ENCODE peak calls at places on chromosomes 5 and 9, in four cellular contexts. One of them, this sample, is unnamed.

GRCh38 chr5:128782446-128782845 is 182.8 kb upstream of the SLC27A6 start:
- DNase-seq in esophagus squamous epithelium: no peak
- DNase-seq in mesothelial cell of epicardium: no peak
- DNase-seq in GM20000: no peak
- DNase-seq in this sample: no peak

GRCh38 chr5:80592761-80593160 is 22.7 kb upstream of the ANKRD34B start:
- DNase-seq in esophagus squamous epithelium: no peak
- DNase-seq in mesothelial cell of epicardium: no peak
- DNase-seq in GM20000: no peak
- DNase-seq in this sample: no peak

GRCh38 chr5:99814311-99815063 is 720.7 kb upstream of the FAM174A start:
- DNase-seq in esophagus squamous epithelium: no peak
- DNase-seq in mesothelial cell of epicardium: no peak
- DNase-seq in GM20000: no peak
- DNase-seq in this sample: no peak

GRCh38 chr5:177526791-177527190 is 10.0 kb upstream of the DDX41 start:
- DNase-seq in esophagus squamous epithelium: no peak
- DNase-seq in mesothelial cell of epicardium: no peak
- DNase-seq in GM20000: no peak
- DNase-seq in this sample: no peak

GRCh38 chr9:127113540-127113928 is 8.9 kb downstream of the ANGPTL2 start:
- DNase-seq in esophagus squamous epithelium: no peak
- DNase-seq in mesothelial cell of epicardium: no peak
- DNase-seq in GM20000: no peak
- DNase-seq in this sample: no peak

GRCh38 chr5:181241393-181241975 is 2.2 kb downstream of the RACK1 start:
- DNase-seq in esophagus squamous epithelium: no peak
- DNase-seq in mesothelial cell of epicardium: no peak
- DNase-seq in GM20000: peak
- DNase-seq in this sample: peak

GRCh38 chr9:113488490-113488889 is 25.0 kb downstream of the RGS3 start:
- DNase-seq in esophagus squamous epithelium: no peak
- DNase-seq in mesothelial cell of epicardium: no peak
- DNase-seq in GM20000: no peak
- DNase-seq in this sample: no peak

GRCh38 chr5:18975624-18976023 is 1012.4 kb downstream of the CDH18 start:
- DNase-seq in esophagus squamous epithelium: no peak
- DNase-seq in mesothelial cell of epicardium: no peak
- DNase-seq in GM20000: no peak
- DNase-seq in this sample: no peak

GRCh38 chr9:109448223-109448622 is 49.9 kb downstream of the PTPN3 start:
- DNase-seq in esophagus squamous epithelium: no peak
- DNase-seq in mesothelial cell of epicardium: no peak
- DNase-seq in GM20000: no peak
- DNase-seq in this sample: no peak

GRCh38 chr9:98851730-98852462 is 44.4 kb downstream of the GALNT12 start:
- DNase-seq in esophagus squamous epithelium: no peak
- DNase-seq in mesothelial cell of epicardium: no peak
- DNase-seq in GM20000: no peak
- DNase-seq in this sample: no peak

GRCh38 chr5:44814761-44815160 is 6.0 kb downstream of the MRPS30 start:
- DNase-seq in esophagus squamous epithelium: no peak
- DNase-seq in mesothelial cell of epicardium: no peak
- DNase-seq in GM20000: no peak
- DNase-seq in this sample: no peak

GRCh38 chr9:136985853-136986252 is 3.1 kb downstream of the LCNL1 start:
- DNase-seq in esophagus squamous epithelium: no peak
- DNase-seq in mesothelial cell of epicardium: no peak
- DNase-seq in GM20000: no peak
- DNase-seq in this sample: no peak

GRCh38 chr5:133839090-133839489 is 129.3 kb downstream of the C5orf15 start:
- DNase-seq in esophagus squamous epithelium: no peak
- DNase-seq in mesothelial cell of epicardium: no peak
- DNase-seq in GM20000: no peak
- DNase-seq in this sample: no peak

GRCh38 chr5:28726815-28727214 is 1688.4 kb upstream of the CDH9 start:
- DNase-seq in esophagus squamous epithelium: no peak
- DNase-seq in mesothelial cell of epicardium: no peak
- DNase-seq in GM20000: no peak
- DNase-seq in this sample: no peak

GRCh38 chr5:80672140-80672736 is 17.5 kb upstream of the DHFR start:
- DNase-seq in esophagus squamous epithelium: no peak
- DNase-seq in mesothelial cell of epicardium: no peak
- DNase-seq in GM20000: peak
- DNase-seq in this sample: peak

GRCh38 chr9:89473762-89474469 is 24.0 kb downstream of the SEMA4D start:
- DNase-seq in esophagus squamous epithelium: no peak
- DNase-seq in mesothelial cell of epicardium: no peak
- DNase-seq in GM20000: no peak
- DNase-seq in this sample: no peak

GRCh38 chr9:34272146-34272545 is 56.9 kb downstream of the KIF24 start:
- DNase-seq in esophagus squamous epithelium: no peak
- DNase-seq in mesothelial cell of epicardium: no peak
- DNase-seq in GM20000: no peak
- DNase-seq in this sample: no peak

GRCh38 chr5:135834639-135835529 is at the start of gene SLC25A48:
- DNase-seq in esophagus squamous epithelium: no peak
- DNase-seq in mesothelial cell of epicardium: peak
- DNase-seq in GM20000: no peak
- DNase-seq in this sample: no peak

DNA sequence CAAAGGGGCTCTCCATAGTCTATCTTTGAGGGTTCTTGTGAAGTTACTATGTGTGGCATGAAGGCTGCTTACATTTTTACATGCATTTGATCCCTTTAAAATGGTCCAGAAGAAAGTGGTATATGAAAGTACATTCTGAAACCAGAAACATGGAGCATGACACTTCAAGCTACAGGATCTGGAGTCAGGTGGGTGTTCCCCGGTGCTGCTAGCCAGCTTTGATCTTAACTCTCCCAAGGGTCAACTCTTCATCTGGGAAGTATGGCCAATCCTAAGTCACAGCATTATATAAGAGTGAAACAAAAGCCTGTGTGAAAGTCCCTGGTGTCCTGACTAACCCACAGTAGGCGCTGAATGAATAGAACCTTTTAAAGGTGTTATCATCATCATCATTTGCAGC is 91.0 kb upstream of the TAS2R1 start:
- DNase-seq in esophagus squamous epithelium: no peak
- DNase-seq in mesothelial cell of epicardium: no peak
- DNase-seq in GM20000: no peak
- DNase-seq in this sample: no peak
- TF ChIP-seq CTCF in esophagus squamous epithelium: no peak
- TF ChIP-seq CTCF in mesothelial cell of epicardium: no peak
- TF ChIP-seq CTCF in GM20000: no peak
- TF ChIP-seq CTCF in this sample: no peak

GRCh38 chr5:1952456-1953099 is 69.9 kb upstream of the IRX4 start:
- DNase-seq in esophagus squamous epithelium: no peak
- DNase-seq in mesothelial cell of epicardium: no peak
- DNase-seq in GM20000: no peak
- DNase-seq in this sample: no peak
- TF ChIP-seq CTCF in esophagus squamous epithelium: no peak
- TF ChIP-seq CTCF in mesothelial cell of epicardium: no peak
- TF ChIP-seq CTCF in GM20000: no peak
- TF ChIP-seq CTCF in this sample: no peak

DNA sequence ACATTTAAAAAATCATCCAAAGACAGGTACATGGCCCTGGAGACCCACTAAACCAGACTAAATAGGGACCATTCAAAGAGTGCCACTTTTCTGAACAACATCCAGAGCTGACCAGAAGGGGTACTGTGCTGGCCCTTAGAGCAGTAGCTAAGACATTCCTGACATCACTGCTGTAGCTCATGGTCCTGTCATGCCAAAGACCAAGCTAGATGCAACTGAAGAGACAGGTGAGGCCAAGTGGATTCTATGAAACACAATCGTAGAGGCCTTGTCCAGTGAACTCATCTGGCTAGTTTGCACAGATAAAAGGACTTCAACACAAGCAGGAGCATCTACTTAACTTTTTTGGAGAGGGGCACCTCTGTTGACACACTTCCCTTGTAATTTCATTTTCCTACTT is 43.3 kb downstream of the G3BP1 start:
- DNase-seq in esophagus squamous epithelium: no peak
- DNase-seq in mesothelial cell of epicardium: no peak
- DNase-seq in GM20000: no peak
- DNase-seq in this sample: no peak
- TF ChIP-seq CTCF in esophagus squamous epithelium: no peak
- TF ChIP-seq CTCF in mesothelial cell of epicardium: no peak
- TF ChIP-seq CTCF in GM20000: no peak
- TF ChIP-seq CTCF in this sample: no peak

GRCh38 chr5:123147741-123148140 is 58.7 kb downstream of the PRDM6 start:
- DNase-seq in esophagus squamous epithelium: no peak
- DNase-seq in mesothelial cell of epicardium: no peak
- DNase-seq in GM20000: no peak
- DNase-seq in this sample: no peak
- TF ChIP-seq CTCF in esophagus squamous epithelium: no peak
- TF ChIP-seq CTCF in mesothelial cell of epicardium: no peak
- TF ChIP-seq CTCF in GM20000: no peak
- TF ChIP-seq CTCF in this sample: no peak

GRCh38 chr5:71697967-71698366 is 21.1 kb upstream of the CARTPT start:
- DNase-seq in esophagus squamous epithelium: no peak
- DNase-seq in mesothelial cell of epicardium: no peak
- DNase-seq in GM20000: no peak
- DNase-seq in this sample: no peak
- TF ChIP-seq CTCF in esophagus squamous epithelium: no peak
- TF ChIP-seq CTCF in mesothelial cell of epicardium: peak
- TF ChIP-seq CTCF in GM20000: peak
- TF ChIP-seq CTCF in this sample: peak

GRCh38 chr9:2066312-2067273 is 51.4 kb downstream of the SMARCA2 start:
- DNase-seq in esophagus squamous epithelium: no peak
- DNase-seq in mesothelial cell of epicardium: no peak
- DNase-seq in GM20000: no peak
- DNase-seq in this sample: no peak

GRCh38 chr9:2060425-2060824 is 45.3 kb downstream of the SMARCA2 start:
- DNase-seq in esophagus squamous epithelium: no peak
- DNase-seq in mesothelial cell of epicardium: no peak
- DNase-seq in GM20000: no peak
- DNase-seq in this sample: no peak

DNA sequence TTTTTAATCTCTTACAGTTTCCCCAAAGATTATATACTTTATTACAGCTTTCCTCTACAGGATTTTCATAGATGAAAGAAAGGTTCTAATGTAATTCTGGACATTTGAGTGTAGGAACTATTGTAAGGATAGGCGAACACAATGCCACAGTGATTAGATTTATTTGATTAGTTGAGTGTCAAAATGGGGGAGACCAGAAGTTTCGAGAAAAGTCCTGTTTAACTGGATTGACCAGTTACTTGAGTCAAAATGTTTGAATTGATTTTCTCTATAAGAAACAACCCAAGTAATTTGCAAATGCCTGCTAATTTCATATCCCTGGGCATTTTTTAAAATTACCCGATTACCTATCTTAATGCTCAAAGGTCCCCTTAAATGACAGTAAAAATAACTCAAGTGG is 50.6 kb downstream of the SMARCA2 start:
- DNase-seq in esophagus squamous epithelium: no peak
- DNase-seq in mesothelial cell of epicardium: no peak
- DNase-seq in GM20000: no peak
- DNase-seq in this sample: no peak
- TF ChIP-seq CTCF in esophagus squamous epithelium: no peak
- TF ChIP-seq CTCF in mesothelial cell of epicardium: no peak
- TF ChIP-seq CTCF in GM20000: no peak
- TF ChIP-seq CTCF in this sample: no peak

GRCh38 chr9:14546693-14547092 is 146.5 kb downstream of the ZDHHC21 start:
- DNase-seq in esophagus squamous epithelium: no peak
- DNase-seq in mesothelial cell of epicardium: no peak
- DNase-seq in GM20000: no peak
- DNase-seq in this sample: no peak

GRCh38 chr9:14542071-14542470 is 151.2 kb downstream of the ZDHHC21 start:
- DNase-seq in esophagus squamous epithelium: no peak
- DNase-seq in mesothelial cell of epicardium: no peak
- DNase-seq in GM20000: no peak
- DNase-seq in this sample: no peak

DNA sequence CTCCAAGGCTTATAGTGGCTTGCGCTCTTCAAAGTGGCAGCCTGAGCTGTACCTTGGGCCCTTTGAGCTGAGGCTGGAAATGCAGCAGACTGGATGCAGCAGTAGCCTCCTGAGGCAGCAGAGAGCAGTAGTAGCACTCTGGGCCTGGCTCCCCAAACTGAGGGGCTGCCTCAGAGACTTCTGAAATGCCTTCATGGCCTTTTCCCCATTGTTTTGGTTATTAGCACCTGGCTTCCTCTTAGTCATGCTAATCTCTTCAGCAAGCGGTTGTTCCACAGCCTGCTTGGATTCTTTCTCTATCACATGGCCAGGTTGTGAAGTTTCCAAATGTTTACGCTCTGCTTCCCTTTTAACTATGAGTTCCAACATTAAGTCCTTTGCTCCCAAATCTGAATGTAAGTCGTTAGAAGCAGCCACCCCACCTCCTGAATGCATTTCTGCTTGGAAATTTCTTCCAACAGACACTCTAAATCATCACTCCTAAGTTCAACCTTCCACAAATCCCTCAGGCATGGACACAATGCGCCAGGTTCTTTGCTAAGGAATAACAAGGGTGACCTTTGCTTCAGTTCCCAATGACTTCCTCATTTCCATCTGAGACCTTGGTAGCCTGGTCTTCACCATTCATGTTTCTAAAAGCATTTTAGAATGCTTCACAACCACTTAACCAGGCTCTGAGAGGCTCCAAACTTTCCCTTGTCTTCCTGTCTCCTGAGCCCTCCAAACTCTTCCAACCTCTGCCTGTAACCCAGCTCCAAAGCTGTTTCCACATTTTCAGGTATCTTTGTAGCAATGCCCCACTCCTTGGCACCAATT is 145.8 kb downstream of the ZDHHC21 start:
- DNase-seq in esophagus squamous epithelium: no peak
- DNase-seq in mesothelial cell of epicardium: no peak
- DNase-seq in GM20000: no peak
- DNase-seq in this sample: no peak
- TF ChIP-seq CTCF in esophagus squamous epithelium: no peak
- TF ChIP-seq CTCF in mesothelial cell of epicardium: no peak
- TF ChIP-seq CTCF in GM20000: no peak
- TF ChIP-seq CTCF in this sample: no peak

GRCh38 chr5:168471785-168472184 is 14.5 kb upstream of the RARS1 start:
- DNase-seq in esophagus squamous epithelium: no peak
- DNase-seq in mesothelial cell of epicardium: no peak
- DNase-seq in GM20000: no peak
- DNase-seq in this sample: no peak

GRCh38 chr5:168468836-168469235 is 17.4 kb upstream of the RARS1 start:
- DNase-seq in esophagus squamous epithelium: no peak
- DNase-seq in mesothelial cell of epicardium: no peak
- DNase-seq in GM20000: no peak
- DNase-seq in this sample: no peak

GRCh38 chr5:168477060-168477459 is 9.2 kb upstream of the RARS1 start:
- DNase-seq in esophagus squamous epithelium: no peak
- DNase-seq in mesothelial cell of epicardium: no peak
- DNase-seq in GM20000: no peak
- DNase-seq in this sample: no peak

GRCh38 chr5:168467755-168468280 is 18.5 kb upstream of the RARS1 start:
- DNase-seq in esophagus squamous epithelium: no peak
- DNase-seq in mesothelial cell of epicardium: no peak
- DNase-seq in GM20000: no peak
- DNase-seq in this sample: no peak

GRCh38 chr5:168472329-168472728 is 13.9 kb upstream of the RARS1 start:
- DNase-seq in esophagus squamous epithelium: no peak
- DNase-seq in mesothelial cell of epicardium: no peak
- DNase-seq in GM20000: no peak
- DNase-seq in this sample: no peak
- TF ChIP-seq CTCF in esophagus squamous epithelium: no peak
- TF ChIP-seq CTCF in mesothelial cell of epicardium: peak
- TF ChIP-seq CTCF in GM20000: no peak
- TF ChIP-seq CTCF in this sample: no peak